ENCODE peak calls at places on chromosomes 1 and 21, in eight cellular contexts. P, N, W, Z, C, O, Q and E are unnamed samples.

GRCh38 chr1:207103892-207104373 is at the start of gene C4BPA:
- DNase-seq in P (no peak), N (peak), W (no peak), Z (no peak), C (no peak), O (no peak), Q (no peak), E (no peak)

GRCh38 chr1:157154291-157154690 is 16.1 kb upstream of the ETV3 start:
- DNase-seq in P (no peak), N (no peak), W (no peak), Z (no peak), C (no peak), O (peak), Q (no peak), E (no peak)

GRCh38 chr1:14945132-14946010 is 208.2 kb upstream of the TMEM51 start:
- DNase-seq in P (no peak), N (peak), W (peak), Z (peak), C (no peak), O (peak), Q (no peak), E (peak)

GRCh38 chr1:228177936-228178710 is 12.5 kb downstream of the IBA57 start:
- DNase-seq in P (no peak), N (no peak), W (no peak), Z (no peak), C (no peak), O (no peak), Q (no peak), E (no peak)

GRCh38 chr1:105914403-105914802 is 1142.1 kb upstream of the PRMT6 start:
- DNase-seq in P (no peak), N (no peak), W (no peak), Z (no peak), C (no peak), O (no peak), Q (no peak), E (no peak)

GRCh38 chr1:223001653-223002634 is 141.1 kb downstream of the TLR5 start:
- DNase-seq in P (no peak), N (peak), W (peak), Z (no peak), C (no peak), O (peak), Q (no peak), E (no peak)

GRCh38 chr1:76428027-76428426 is 353.5 kb downstream of the ST6GALNAC3 start:
- DNase-seq in P (no peak), N (no peak), W (no peak), Z (no peak), C (no peak), O (no peak), Q (no peak), E (no peak)

GRCh38 chr1:241612533-241613505 is 27.4 kb downstream of the CHML start:
- DNase-seq in P (no peak), N (peak), W (peak), Z (no peak), C (no peak), O (no peak), Q (no peak), E (no peak)

GRCh38 chr1:115463347-115463746 is 125.3 kb upstream of the NGF start:
- DNase-seq in P (no peak), N (peak), W (no peak), Z (no peak), C (no peak), O (no peak), Q (no peak), E (no peak)

GRCh38 chr1:116826818-116827606 is 72.8 kb downstream of the CD2 start:
- DNase-seq in P (peak), N (peak), W (no peak), Z (peak), C (no peak), O (no peak), Q (peak), E (no peak)

GRCh38 chr1:111218947-111219346 is 8.6 kb upstream of the CHI3L2 start:
- DNase-seq in P (no peak), N (no peak), W (no peak), Z (no peak), C (no peak), O (no peak), Q (no peak), E (no peak)

GRCh38 chr1:30845891-30846290 is 62.7 kb downstream of the SDC3 start:
- DNase-seq in P (no peak), N (no peak), W (peak), Z (no peak), C (no peak), O (peak), Q (no peak), E (peak)

GRCh38 chr1:168179411-168180147 is 817 bp downstream of the TIPRL start:
- DNase-seq in P (peak), N (peak), W (peak), Z (no peak), C (peak), O (peak), Q (peak), E (no peak)

GRCh38 chr1:107789817-107790609 is 175.0 kb downstream of the VAV3 start:
- DNase-seq in P (no peak), N (peak), W (no peak), Z (no peak), C (no peak), O (no peak), Q (peak), E (no peak)

GRCh38 chr1:154276797-154277196 is 4.4 kb downstream of the HAX1 start:
- DNase-seq in P (peak), N (no peak), W (peak), Z (no peak), C (no peak), O (peak), Q (peak), E (peak)

GRCh38 chr1:244840219-244840794 is 4.8 kb downstream of the COX20 start:
- DNase-seq in P (no peak), N (no peak), W (no peak), Z (no peak), C (no peak), O (no peak), Q (no peak), E (no peak)

GRCh38 chr1:195439661-195440060 is 1168.6 kb downstream of the KCNT2 start:
- DNase-seq in P (no peak), N (no peak), W (no peak), Z (no peak), C (no peak), O (no peak), Q (no peak), E (no peak)

GRCh38 chr1:196690582-196690981 is 38.7 kb downstream of the CFH start:
- DNase-seq in P (no peak), N (no peak), W (peak), Z (no peak), C (no peak), O (no peak), Q (no peak), E (no peak)

GRCh38 chr1:10064416-10065343 is 31.9 kb downstream of the UBE4B start:
- DNase-seq in P (no peak), N (peak), W (no peak), Z (no peak), C (no peak), O (no peak), Q (peak), E (no peak)

GRCh38 chr1:3670823-3671251 is 18.5 kb downstream of the TP73 start:
- DNase-seq in P (no peak), N (no peak), W (no peak), Z (no peak), C (no peak), O (peak), Q (no peak), E (peak)

GRCh38 chr1:26799479-26800133 is 11.9 kb downstream of the PIGV start:
- DNase-seq in P (peak), N (peak), W (peak), Z (peak), C (no peak), O (peak), Q (peak), E (no peak)

GRCh38 chr1:156641761-156642264 is at the start of gene BCAN:
- DNase-seq in P (peak), N (no peak), W (peak), Z (no peak), C (no peak), O (peak), Q (no peak), E (peak)

GRCh38 chr1:72397786-72398185 is 115.4 kb upstream of the NEGR1 start:
- DNase-seq in P (no peak), N (peak), W (no peak), Z (no peak), C (no peak), O (no peak), Q (no peak), E (no peak)

GRCh38 chr1:114126696-114127095 is 27.0 kb downstream of the SYT6 start:
- DNase-seq in P (no peak), N (no peak), W (no peak), Z (no peak), C (no peak), O (no peak), Q (no peak), E (no peak)

GRCh38 chr1:64133036-64133435 is 70.4 kb upstream of the UBE2U start:
- DNase-seq in P (no peak), N (peak), W (no peak), Z (no peak), C (peak), O (no peak), Q (no peak), E (no peak)

GRCh38 chr1:110425611-110426152 is 18.2 kb upstream of the LAMTOR5 start:
- DNase-seq in P (no peak), N (no peak), W (no peak), Z (peak), C (no peak), O (no peak), Q (no peak), E (no peak)

GRCh38 chr1:168057921-168058320 is 78.8 kb downstream of the GPR161 start:
- DNase-seq in P (no peak), N (peak), W (no peak), Z (no peak), C (no peak), O (no peak), Q (no peak), E (no peak)

GRCh38 chr1:182839209-182840065 is at the start of gene DHX9:
- DNase-seq in P (peak), N (peak), W (peak), Z (peak), C (peak), O (peak), Q (peak), E (peak)

GRCh38 chr1:115838426-115838804 is 2.5 kb downstream of the NHLH2 start:
- DNase-seq in P (no peak), N (no peak), W (peak), Z (no peak), C (no peak), O (peak), Q (no peak), E (peak)

GRCh38 chr21:33811147-33812024 is 104.2 kb downstream of the ATP5PO start:
- DNase-seq in P (no peak), N (no peak), W (no peak), Z (no peak), C (no peak), O (no peak), Q (no peak), E (no peak)

GRCh38 chr1:192476802-192477298 is 98.7 kb upstream of the RGS1 start:
- DNase-seq in P (peak), N (peak), W (no peak), Z (peak), C (no peak), O (no peak), Q (peak), E (no peak)